ENCODE peak calls at places on chromosomes 16 and 17, in eight cellular contexts. M is stimulated activated CD4-positive, alpha-beta T cell treated with anti-CD3 and anti-CD28 coated beads, Interleukin-15, amount 100 ng/mL, for 48 hours; L is effector memory CD4-positive, alpha-beta T cell; K is epithelial cell of esophagus; V is NCI-H2171 treated with DMSO at 0.1 percent for 48 hours; U is psoas muscle; Q is GM18507; O is esophagus squamous epithelium. Z is an unnamed sample.

GRCh38 chr16:4401510-4401909 is 14.9 kb downstream of the CORO7 start:
- DNase-seq in M (no peak), L (no peak), K (no peak), V (no peak), U (no peak), Q (no peak), O (no peak), Z (no peak)

GRCh38 chr17:81396278-81396721 is 1.0 kb downstream of the BAHCC1 start:
- DNase-seq in M (no peak), L (no peak), K (no peak), V (no peak), U (no peak), Q (no peak), O (no peak), Z (no peak)

GRCh38 chr17:39002991-39003715 is 36.0 kb upstream of the FBXO47 start:
- DNase-seq in M (peak; percentile 23), L (peak; percentile 22), K (no peak), V (no peak), U (peak; percentile 83), Q (no peak), O (no peak), Z (peak; percentile 36)

GRCh38 chr16:57503366-57503765 is 17.1 kb upstream of the DOK4 start:
- DNase-seq in M (no peak), L (no peak), K (no peak), V (peak; percentile 91), U (no peak), Q (no peak), O (no peak), Z (no peak)

GRCh38 chr17:37483311-37484039 is 6.2 kb upstream of the DUSP14 start:
- DNase-seq in M (no peak), L (no peak), K (no peak), V (peak; percentile 97), U (peak; percentile 26), Q (no peak), O (no peak), Z (no peak)

GRCh38 chr16:60648260-60648659 is 1388.0 kb downstream of the CDH8 start:
- DNase-seq in M (no peak), L (no peak), K (peak; percentile 58), V (no peak), U (no peak), Q (no peak), O (no peak), Z (no peak)

GRCh38 chr17:74419862-74420492 is 11.9 kb upstream of the GPRC5C start:
- DNase-seq in M (no peak), L (no peak), K (no peak), V (no peak), U (no peak), Q (no peak), O (no peak), Z (no peak)

GRCh38 chr17:32875904-32876413 is 965 bp downstream of the MYO1D start:
- DNase-seq in M (no peak), L (no peak), K (no peak), V (peak; percentile 68), U (no peak), Q (no peak), O (no peak), Z (no peak)

GRCh38 chr16:20875358-20875656 is 24.9 kb downstream of the DCUN1D3 start:
- DNase-seq in M (no peak), L (no peak), K (no peak), V (no peak), U (no peak), Q (no peak), O (no peak), Z (no peak)

GRCh38 chr17:62807812-62808575 is at the start of gene MARCHF10:
- DNase-seq in M (peak; percentile 19), L (no peak), K (no peak), V (peak; percentile 40), U (no peak), Q (no peak), O (no peak), Z (no peak)